ENCODE peak calls at places on chromosome 1, in four cellular contexts. R is adrenal gland; C is stomach; S is CD8-positive, alpha-beta T cell. H is an unnamed sample.

GRCh38 chr1:228018961-228019721 is 12.3 kb downstream of the WNT3A start:
- DNase-seq in R (no peak), C (no peak), S (peak), H (no peak)

GRCh38 chr1:115179397-115179835 is 90.1 kb upstream of the TSPAN2 start:
- DNase-seq in C (no peak), S (no peak), R (peak), H (no peak)

GRCh38 chr1:176193023-176193422 is 14.1 kb downstream of the COP1 start:
- DNase-seq in R (no peak), C (no peak), S (no peak), H (no peak)

GRCh38 chr1:167473761-167474160 is 44.6 kb downstream of the CD247 start:
- DNase-seq in C (no peak), R (no peak), S (no peak), H (no peak)

GRCh38 chr1:19260211-19261138 is 8.9 kb downstream of the MRTO4 start:
- DNase-seq in C (peak), S (no peak), R (peak), H (no peak)

GRCh38 chr1:152513081-152513480 is 1.2 kb upstream of the CRCT1 start:
- DNase-seq in C (no peak), R (no peak), S (no peak), H (no peak)

GRCh38 chr1:8077120-8077573 is 51.0 kb upstream of the ERRFI1 start:
- DNase-seq in C (peak), S (no peak), R (peak), H (no peak)

GRCh38 chr1:183251959-183252450 is 65.9 kb downstream of the LAMC2 start:
- DNase-seq in S (no peak), C (no peak), R (no peak), H (no peak)

GRCh38 chr1:167500283-167500860 is 18.0 kb downstream of the CD247 start:
- DNase-seq in R (no peak), S (peak), C (no peak), H (peak)

GRCh38 chr1:156356875-156357534 is 12.0 kb upstream of the RHBG start:
- DNase-seq in R (peak), S (peak), C (peak), H (peak)

GRCh38 chr1:78369546-78369945 is 121.2 kb upstream of the PTGFR start:
- DNase-seq in C (no peak), S (no peak), R (no peak), H (no peak)

GRCh38 chr1:78370779-78371482 is 119.8 kb upstream of the PTGFR start:
- DNase-seq in R (no peak), S (no peak), C (no peak), H (no peak)

GRCh38 chr1:78367700-78368099 is 123.1 kb upstream of the PTGFR start:
- DNase-seq in S (no peak), C (no peak), R (no peak), H (no peak)

GRCh38 chr1:78375996-78376395 is 114.8 kb upstream of the PTGFR start:
- DNase-seq in S (no peak), C (no peak), R (no peak), H (no peak)

GRCh38 chr1:78370356-78370755 is 120.4 kb upstream of the PTGFR start:
- DNase-seq in S (no peak), C (no peak), R (no peak), H (no peak)
- TF ChIP-seq CTCF in S (no peak), C (no peak), R (no peak), H (no peak)

DNA sequence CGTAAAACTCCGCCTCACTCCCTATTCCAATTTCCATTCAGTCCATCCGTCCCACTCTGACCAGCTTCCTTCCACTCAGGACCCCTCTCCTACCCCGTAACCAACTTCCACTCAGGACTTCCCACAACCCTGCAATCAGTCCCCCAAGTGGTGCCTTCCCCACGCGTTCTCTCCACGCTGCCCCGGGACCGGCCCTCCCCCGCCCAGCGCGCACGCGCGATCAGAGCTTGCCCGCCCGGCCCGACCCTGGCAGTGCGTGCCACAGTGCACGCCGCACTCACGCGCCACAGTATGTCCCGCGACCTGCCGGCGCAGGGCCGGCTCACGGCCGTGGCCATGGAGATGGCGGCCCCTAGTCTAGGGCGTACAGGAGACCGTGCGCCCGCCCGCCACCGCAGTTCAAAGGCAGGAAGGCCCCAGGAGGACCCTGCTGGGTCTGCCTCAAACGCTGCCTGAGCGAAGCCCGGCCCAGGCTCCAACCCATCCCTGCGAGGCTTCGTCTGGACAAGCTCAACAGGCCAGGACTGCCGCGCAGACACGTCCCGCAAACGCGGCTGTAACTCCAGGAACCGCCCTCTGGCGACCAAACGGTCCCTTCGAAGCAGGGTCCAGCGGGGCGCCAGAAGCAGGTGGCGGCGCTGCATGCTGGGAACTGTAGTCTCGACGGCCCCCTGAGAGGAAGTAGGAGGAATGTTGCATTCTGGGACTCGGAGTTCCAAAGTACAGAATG is at the start of gene NDC1:
- DNase-seq in S (peak), C (peak), R (peak), H (peak)
- TF ChIP-seq CTCF in S (no peak), C (no peak), R (peak), H (no peak)

GRCh38 chr1:201826830-201827229 is 2.1 kb upstream of the IPO9 start:
- DNase-seq in S (no peak), R (no peak), C (no peak), H (no peak)
- TF ChIP-seq CTCF in S (no peak), R (no peak), C (no peak), H (no peak)

DNA sequence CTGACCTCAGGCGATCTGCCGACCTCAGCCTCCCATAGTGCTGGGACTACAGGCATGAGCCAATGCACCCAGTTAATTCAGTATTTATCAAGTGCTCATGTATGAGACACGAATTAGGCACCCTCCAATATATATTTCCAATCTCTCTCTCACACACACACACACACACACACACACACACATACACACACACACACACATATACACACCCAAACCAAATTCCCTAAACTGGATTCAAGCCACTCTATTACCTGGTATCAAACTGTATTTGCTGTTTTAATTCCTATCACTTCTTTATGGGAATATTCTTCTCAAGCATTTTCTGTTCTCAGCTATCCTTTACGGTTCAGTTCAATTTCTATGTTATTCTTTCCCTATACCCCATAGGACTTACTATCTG is 8.5 kb downstream of the ZNF644 start:
- DNase-seq in S (no peak), R (no peak), C (no peak), H (no peak)
- TF ChIP-seq CTCF in S (no peak), R (no peak), C (no peak), H (no peak)